ENCODE peak calls at places on chromosomes 3 and 15, in seven cellular contexts. P is choroid plexus epithelial cell; R is amygdala; V is stimulated activated CD4-positive, alpha-beta T cell treated with anti-CD3 and anti-CD28 coated beads, Interleukin-15, amount 100 ng/mL, for 24 hours; Q is activated B cell treated with CpG ODN at 0.5 μM for 24 hours; D is EH; E is left ventricle myocardium superior. B is an unnamed sample.

GRCh38 chr3:149494022-149494758 is 19.7 kb downstream of the TM4SF4 start:
- DNase-seq in R (no peak), E (peak; percentile 56), V (peak; percentile 56), Q (no peak), D (peak; percentile 66), P (peak; percentile 87), B (peak; percentile 59)

GRCh38 chr3:11558918-11559815 is 84.5 kb downstream of the VGLL4 start:
- DNase-seq in D (no peak), R (no peak), P (no peak), Q (no peak), E (no peak), V (no peak), B (no peak)

GRCh38 chr3:78281381-78281780 is 1241.5 kb downstream of the ROBO2 start:
- DNase-seq in E (no peak), D (no peak), R (no peak), V (no peak), P (no peak), Q (no peak), B (no peak)

GRCh38 chr3:191356586-191357439 is 26.5 kb upstream of the UTS2B start:
- DNase-seq in V (no peak), P (peak; percentile 88), E (peak; percentile 43), Q (no peak), R (no peak), D (peak; percentile 80), B (no peak)

GRCh38 chr3:8875831-8876230 is 87.4 kb downstream of the RAD18 start:
- DNase-seq in E (no peak), P (no peak), Q (no peak), V (no peak), D (peak; percentile 54), R (no peak), B (no peak)

GRCh38 chr15:55827204-55827603 is 84.3 kb upstream of the PRTG start:
- DNase-seq in V (no peak), P (no peak), E (no peak), Q (no peak), R (no peak), D (no peak), B (no peak)

GRCh38 chr3:8764528-8764927 is 4.9 kb downstream of the OXTR start:
- DNase-seq in P (no peak), D (peak; percentile 34), Q (no peak), R (no peak), V (no peak), E (no peak), B (no peak)

GRCh38 chr3:184546252-184546651 is 15.3 kb upstream of the EPHB3 start:
- DNase-seq in V (no peak), E (peak; percentile 49), Q (no peak), P (no peak), D (no peak), R (no peak), B (no peak)

GRCh38 chr3:40923130-40923529 is 276.2 kb upstream of the CTNNB1 start:
- DNase-seq in P (no peak), R (no peak), V (no peak), D (no peak), E (no peak), Q (no peak), B (no peak)

GRCh38 chr3:106251160-106251892 is 382.5 kb upstream of the CBLB start:
- DNase-seq in R (no peak), P (no peak), E (no peak), Q (no peak), V (no peak), D (no peak), B (no peak)

GRCh38 chr3:24640330-24640877 is 145.8 kb upstream of the THRB start:
- DNase-seq in E (no peak), P (peak; percentile 67), V (no peak), D (peak; percentile 21), Q (no peak), R (no peak), B (no peak)

GRCh38 chr3:52253314-52254260 is 8.0 kb downstream of the PPM1M start:
- DNase-seq in D (no peak), V (peak; percentile 88), E (peak; percentile 59), Q (peak; percentile 58), P (peak; percentile 24), R (no peak), B (peak; percentile 82)

GRCh38 chr3:77489216-77489615 is 449.3 kb downstream of the ROBO2 start:
- DNase-seq in D (no peak), V (no peak), E (no peak), P (peak; percentile 2), R (no peak), Q (no peak), B (no peak)

GRCh38 chr3:244041-244440 is 47.5 kb downstream of the CHL1 start:
- DNase-seq in P (peak; percentile 1), Q (no peak), E (no peak), D (no peak), V (no peak), R (no peak), B (no peak)

GRCh38 chr3:55687526-55687925 is 200.4 kb upstream of the WNT5A start:
- DNase-seq in R (no peak), V (no peak), Q (no peak), P (no peak), D (no peak), E (no peak), B (no peak)

GRCh38 chr3:115401891-115402501 is 221.3 kb upstream of the GAP43 start:
- DNase-seq in R (no peak), P (peak; percentile 70), E (no peak), Q (no peak), V (no peak), D (peak; percentile 93), B (no peak)

GRCh38 chr3:131077904-131078303 is 51.2 kb downstream of the NEK11 start:
- DNase-seq in D (no peak), P (no peak), R (no peak), V (no peak), Q (no peak), E (no peak), B (no peak)

GRCh38 chr3:125594581-125595011 is 701 bp downstream of the OSBPL11 start:
- DNase-seq in V (peak; percentile 27), P (peak; percentile 34), Q (no peak), D (no peak), R (no peak), E (peak; percentile 45), B (peak; percentile 16)

GRCh38 chr3:146747928-146748327 is 142.8 kb upstream of the PLSCR5 start:
- DNase-seq in E (no peak), R (no peak), Q (no peak), P (peak; percentile 89), V (no peak), D (peak; percentile 77), B (no peak)

GRCh38 chr15:59371458-59372351 is 966 bp downstream of the MYO1E start:
- DNase-seq in Q (no peak), R (peak; percentile 50), E (peak; percentile 60), P (peak; percentile 25), D (peak; percentile 50), V (peak; percentile 21), B (peak; percentile 46)

GRCh38 chr3:79538-79937 is 117.0 kb upstream of the CHL1 start:
- DNase-seq in P (no peak), D (no peak), Q (no peak), R (no peak), E (no peak), V (no peak), B (no peak)

GRCh38 chr3:13112521-13113345 is 39.5 kb upstream of the IQSEC1 start:
- DNase-seq in Q (no peak), P (no peak), D (no peak), E (peak; percentile 7), R (no peak), V (no peak), B (no peak)